ENCODE peak calls at places on chromosome 14, in ten cellular contexts. One of them, this sample, is unnamed.
A peak's percentile ranks its signal among the peaks of the same experiment; 100 is the strongest.

GRCh38 chr14:68143341-68143807 is 323.8 kb downstream of the RAD51B start:
- DNase-seq in right lobe of liver: no peak
- DNase-seq in uterus: peak; percentile 86
- DNase-seq in heart left ventricle: peak; percentile 87
- DNase-seq in esophagus muscularis mucosa: peak; percentile 94
- DNase-seq in ovary: peak; percentile 87
- DNase-seq in adrenal gland: peak; percentile 95
- DNase-seq in tibial nerve: peak; percentile 72
- DNase-seq in spleen: no peak
- DNase-seq in testis: peak; percentile 85
- DNase-seq in this sample: peak; percentile 61

GRCh38 chr14:73428354-73428824 is 30.0 kb downstream of the NUMB start:
- DNase-seq in right lobe of liver: peak; percentile 81
- DNase-seq in uterus: no peak
- DNase-seq in heart left ventricle: no peak
- DNase-seq in esophagus muscularis mucosa: no peak
- DNase-seq in ovary: no peak
- DNase-seq in adrenal gland: no peak
- DNase-seq in tibial nerve: no peak
- DNase-seq in spleen: no peak
- DNase-seq in testis: no peak
- DNase-seq in this sample: no peak

GRCh38 chr14:54918427-54918826 is 15.8 kb upstream of the GCH1 start:
- DNase-seq in right lobe of liver: no peak
- DNase-seq in uterus: no peak
- DNase-seq in heart left ventricle: no peak
- DNase-seq in esophagus muscularis mucosa: no peak
- DNase-seq in ovary: no peak
- DNase-seq in adrenal gland: no peak
- DNase-seq in tibial nerve: no peak
- DNase-seq in spleen: no peak
- DNase-seq in testis: no peak
- DNase-seq in this sample: no peak

GRCh38 chr14:85313801-85314207 is 216.1 kb upstream of the FLRT2 start:
- DNase-seq in right lobe of liver: no peak
- DNase-seq in uterus: no peak
- DNase-seq in heart left ventricle: no peak
- DNase-seq in esophagus muscularis mucosa: no peak
- DNase-seq in ovary: no peak
- DNase-seq in adrenal gland: no peak
- DNase-seq in tibial nerve: no peak
- DNase-seq in spleen: no peak
- DNase-seq in testis: no peak
- DNase-seq in this sample: no peak

GRCh38 chr14:45252356-45253069 is 489 bp downstream of the MIS18BP1 start:
- DNase-seq in right lobe of liver: no peak
- DNase-seq in uterus: no peak
- DNase-seq in heart left ventricle: no peak
- DNase-seq in esophagus muscularis mucosa: no peak
- DNase-seq in ovary: no peak
- DNase-seq in adrenal gland: no peak
- DNase-seq in tibial nerve: no peak
- DNase-seq in spleen: peak; percentile 76
- DNase-seq in testis: peak; percentile 29
- DNase-seq in this sample: no peak

GRCh38 chr14:85131523-85131922 is 398.4 kb upstream of the FLRT2 start:
- DNase-seq in right lobe of liver: no peak
- DNase-seq in uterus: no peak
- DNase-seq in heart left ventricle: no peak
- DNase-seq in esophagus muscularis mucosa: no peak
- DNase-seq in ovary: no peak
- DNase-seq in adrenal gland: no peak
- DNase-seq in tibial nerve: no peak
- DNase-seq in spleen: no peak
- DNase-seq in testis: no peak
- DNase-seq in this sample: no peak

GRCh38 chr14:69043598-69044267 is 64.6 kb upstream of the ACTN1 start:
- DNase-seq in right lobe of liver: no peak
- DNase-seq in uterus: peak; percentile 52
- DNase-seq in heart left ventricle: peak; percentile 42
- DNase-seq in esophagus muscularis mucosa: no peak
- DNase-seq in ovary: peak; percentile 66
- DNase-seq in adrenal gland: peak; percentile 75
- DNase-seq in tibial nerve: peak; percentile 51
- DNase-seq in spleen: no peak
- DNase-seq in testis: peak; percentile 38
- DNase-seq in this sample: no peak

GRCh38 chr14:101219896-101220703 is 316.6 kb upstream of the RTL1 start:
- DNase-seq in right lobe of liver: no peak
- DNase-seq in uterus: peak; percentile 67
- DNase-seq in heart left ventricle: no peak
- DNase-seq in esophagus muscularis mucosa: peak; percentile 84
- DNase-seq in ovary: no peak
- DNase-seq in adrenal gland: peak; percentile 14
- DNase-seq in tibial nerve: no peak
- DNase-seq in spleen: no peak
- DNase-seq in testis: no peak
- DNase-seq in this sample: no peak

GRCh38 chr14:95157195-95157986 is at the start of gene DICER1:
- DNase-seq in right lobe of liver: peak; percentile 98
- DNase-seq in uterus: peak; percentile 98
- DNase-seq in heart left ventricle: peak; percentile 98
- DNase-seq in esophagus muscularis mucosa: peak; percentile 99
- DNase-seq in ovary: peak; percentile 99
- DNase-seq in adrenal gland: peak; percentile 98
- DNase-seq in tibial nerve: peak; percentile 98
- DNase-seq in spleen: peak; percentile 96
- DNase-seq in testis: peak; percentile 98
- DNase-seq in this sample: peak; percentile 98
- TF ChIP-seq POLR2A in right lobe of liver: peak; percentile 71
- TF ChIP-seq POLR2A in uterus: peak; percentile 53
- TF ChIP-seq POLR2A in heart left ventricle: peak; percentile 84
- TF ChIP-seq POLR2A in esophagus muscularis mucosa: peak; percentile 32
- TF ChIP-seq POLR2A in ovary: peak; percentile 61
- TF ChIP-seq POLR2A in adrenal gland: peak; percentile 35
- TF ChIP-seq POLR2A in tibial nerve: peak; percentile 79
- TF ChIP-seq POLR2A in spleen: peak; percentile 62
- TF ChIP-seq POLR2A in testis: no peak
- TF ChIP-seq POLR2A in this sample: peak; percentile 70

GRCh38 chr14:95467657-95468056 is 48.8 kb downstream of the SYNE3 start:
- DNase-seq in right lobe of liver: peak; percentile 40
- DNase-seq in uterus: no peak
- DNase-seq in heart left ventricle: peak; percentile 62
- DNase-seq in esophagus muscularis mucosa: no peak
- DNase-seq in ovary: no peak
- DNase-seq in adrenal gland: peak; percentile 65
- DNase-seq in tibial nerve: no peak
- DNase-seq in spleen: no peak
- DNase-seq in testis: no peak
- DNase-seq in this sample: no peak

GRCh38 chr14:95467232-95467631 is 49.2 kb downstream of the SYNE3 start:
- DNase-seq in right lobe of liver: peak; percentile 2
- DNase-seq in uterus: no peak
- DNase-seq in heart left ventricle: peak; percentile 23
- DNase-seq in esophagus muscularis mucosa: no peak
- DNase-seq in ovary: no peak
- DNase-seq in adrenal gland: no peak
- DNase-seq in tibial nerve: no peak
- DNase-seq in spleen: no peak
- DNase-seq in testis: no peak
- DNase-seq in this sample: no peak

GRCh38 chr14:95469134-95469481 is 47.3 kb downstream of the SYNE3 start:
- DNase-seq in right lobe of liver: peak; percentile 7
- DNase-seq in uterus: no peak
- DNase-seq in heart left ventricle: no peak
- DNase-seq in esophagus muscularis mucosa: no peak
- DNase-seq in ovary: no peak
- DNase-seq in adrenal gland: no peak
- DNase-seq in tibial nerve: no peak
- DNase-seq in spleen: no peak
- DNase-seq in testis: no peak
- DNase-seq in this sample: no peak

GRCh38 chr14:95466506-95466905 is 49.9 kb downstream of the SYNE3 start:
- DNase-seq in right lobe of liver: no peak
- DNase-seq in uterus: no peak
- DNase-seq in heart left ventricle: peak; percentile 16
- DNase-seq in esophagus muscularis mucosa: no peak
- DNase-seq in ovary: no peak
- DNase-seq in adrenal gland: no peak
- DNase-seq in tibial nerve: no peak
- DNase-seq in spleen: no peak
- DNase-seq in testis: no peak
- DNase-seq in this sample: no peak

DNA sequence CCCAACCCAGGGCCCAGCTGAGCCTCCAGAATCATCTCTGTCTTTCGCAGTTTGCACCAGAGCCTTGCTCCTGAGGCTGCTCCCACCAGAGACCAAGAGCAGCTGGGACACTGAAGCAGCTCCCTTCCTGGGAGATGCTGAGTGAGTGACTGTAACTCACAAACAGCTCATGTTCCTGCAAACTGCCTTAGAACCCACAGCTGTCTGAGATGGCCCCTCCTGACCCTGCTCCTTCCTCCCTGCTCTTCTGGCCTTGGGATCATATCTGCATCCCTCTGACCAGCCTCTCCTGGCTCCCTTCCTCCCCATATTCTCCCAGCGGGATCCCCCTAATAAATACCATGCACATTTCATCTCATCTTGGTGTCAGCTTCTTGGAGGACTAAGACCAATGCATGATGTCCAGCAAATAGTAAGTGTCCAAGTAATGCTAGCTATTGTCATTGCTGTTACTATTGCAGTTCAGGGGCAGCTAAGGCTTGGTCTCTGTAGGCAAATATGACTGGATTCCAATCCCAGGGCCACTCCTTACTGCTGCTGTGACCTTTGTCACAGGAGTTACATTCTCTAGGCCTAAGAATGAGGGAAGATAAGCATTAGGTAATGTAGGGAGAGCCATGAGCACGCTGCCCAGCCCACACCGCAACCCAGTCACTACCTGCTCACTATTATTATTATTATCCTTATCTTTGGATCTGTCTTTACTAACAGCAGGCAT is 47.9 kb downstream of the SYNE3 start:
- DNase-seq in right lobe of liver: peak; percentile 11
- DNase-seq in uterus: no peak
- DNase-seq in heart left ventricle: no peak
- DNase-seq in esophagus muscularis mucosa: no peak
- DNase-seq in ovary: no peak
- DNase-seq in adrenal gland: no peak
- DNase-seq in tibial nerve: no peak
- DNase-seq in spleen: no peak
- DNase-seq in testis: no peak
- DNase-seq in this sample: peak; percentile 74
- H3K4me3 ChIP-seq in right lobe of liver: no peak overlapping the region
- H3K4me3 ChIP-seq in uterus: no peak overlapping the region
- H3K4me3 ChIP-seq in heart left ventricle: no peak overlapping the region
- H3K4me3 ChIP-seq in esophagus muscularis mucosa: no peak overlapping the region
- H3K4me3 ChIP-seq in ovary: no peak overlapping the region
- H3K4me3 ChIP-seq in adrenal gland: no peak overlapping the region
- H3K4me3 ChIP-seq in tibial nerve: no peak overlapping the region
- H3K4me3 ChIP-seq in spleen: no peak overlapping the region
- H3K4me3 ChIP-seq in testis: no peak overlapping the region
- H3K4me3 ChIP-seq in this sample: no peak overlapping the region

GRCh38 chr14:23577710-23578392 is 739 bp downstream of the JPH4 start:
- DNase-seq in right lobe of liver: no peak
- DNase-seq in uterus: no peak
- DNase-seq in heart left ventricle: no peak
- DNase-seq in esophagus muscularis mucosa: no peak
- DNase-seq in ovary: no peak
- DNase-seq in adrenal gland: no peak
- DNase-seq in tibial nerve: no peak
- DNase-seq in spleen: no peak
- DNase-seq in testis: no peak
- DNase-seq in this sample: no peak

GRCh38 chr14:23579311-23579630 is 681 bp upstream of the JPH4 start:
- DNase-seq in right lobe of liver: no peak
- DNase-seq in uterus: no peak
- DNase-seq in heart left ventricle: no peak
- DNase-seq in esophagus muscularis mucosa: no peak
- DNase-seq in ovary: no peak
- DNase-seq in adrenal gland: no peak
- DNase-seq in tibial nerve: no peak
- DNase-seq in spleen: no peak
- DNase-seq in testis: no peak
- DNase-seq in this sample: no peak

GRCh38 chr14:23575086-23575485 is 3.5 kb downstream of the JPH4 start:
- DNase-seq in right lobe of liver: no peak
- DNase-seq in uterus: no peak
- DNase-seq in heart left ventricle: no peak
- DNase-seq in esophagus muscularis mucosa: no peak
- DNase-seq in ovary: no peak
- DNase-seq in adrenal gland: no peak
- DNase-seq in tibial nerve: no peak
- DNase-seq in spleen: no peak
- DNase-seq in testis: no peak
- DNase-seq in this sample: no peak

GRCh38 chr14:23578560-23579310 is at the start of gene JPH4:
- DNase-seq in right lobe of liver: no peak
- DNase-seq in uterus: peak; percentile 62
- DNase-seq in heart left ventricle: no peak
- DNase-seq in esophagus muscularis mucosa: no peak
- DNase-seq in ovary: peak; percentile 60
- DNase-seq in adrenal gland: peak; percentile 65
- DNase-seq in tibial nerve: no peak
- DNase-seq in spleen: no peak
- DNase-seq in testis: no peak
- DNase-seq in this sample: no peak

GRCh38 chr14:23577004-23577681 is 1.4 kb downstream of the JPH4 start:
- DNase-seq in right lobe of liver: no peak
- DNase-seq in uterus: peak; percentile 47
- DNase-seq in heart left ventricle: no peak
- DNase-seq in esophagus muscularis mucosa: no peak
- DNase-seq in ovary: peak; percentile 71
- DNase-seq in adrenal gland: peak; percentile 64
- DNase-seq in tibial nerve: no peak
- DNase-seq in spleen: no peak
- DNase-seq in testis: no peak
- DNase-seq in this sample: no peak
- H3K4me1 ChIP-seq in right lobe of liver: peaks cover 4% of the 10 kb centered on the region
- H3K4me1 ChIP-seq in uterus: no peaks in the 10 kb centered on the region
- H3K4me1 ChIP-seq in heart left ventricle: peaks cover 6% of the 10 kb centered on the region
- H3K4me1 ChIP-seq in esophagus muscularis mucosa: peaks cover 34% of the 10 kb centered on the region
- H3K4me1 ChIP-seq in ovary: peaks cover 1% of the 10 kb centered on the region
- H3K4me1 ChIP-seq in adrenal gland: no peaks in the 10 kb centered on the region
- H3K4me1 ChIP-seq in tibial nerve: peaks cover 37% of the 10 kb centered on the region
- H3K4me1 ChIP-seq in spleen: peaks cover 7% of the 10 kb centered on the region
- H3K4me1 ChIP-seq in testis: no peaks in the 10 kb centered on the region
- H3K4me1 ChIP-seq in this sample: peaks cover 19% of the 10 kb centered on the region

DNA sequence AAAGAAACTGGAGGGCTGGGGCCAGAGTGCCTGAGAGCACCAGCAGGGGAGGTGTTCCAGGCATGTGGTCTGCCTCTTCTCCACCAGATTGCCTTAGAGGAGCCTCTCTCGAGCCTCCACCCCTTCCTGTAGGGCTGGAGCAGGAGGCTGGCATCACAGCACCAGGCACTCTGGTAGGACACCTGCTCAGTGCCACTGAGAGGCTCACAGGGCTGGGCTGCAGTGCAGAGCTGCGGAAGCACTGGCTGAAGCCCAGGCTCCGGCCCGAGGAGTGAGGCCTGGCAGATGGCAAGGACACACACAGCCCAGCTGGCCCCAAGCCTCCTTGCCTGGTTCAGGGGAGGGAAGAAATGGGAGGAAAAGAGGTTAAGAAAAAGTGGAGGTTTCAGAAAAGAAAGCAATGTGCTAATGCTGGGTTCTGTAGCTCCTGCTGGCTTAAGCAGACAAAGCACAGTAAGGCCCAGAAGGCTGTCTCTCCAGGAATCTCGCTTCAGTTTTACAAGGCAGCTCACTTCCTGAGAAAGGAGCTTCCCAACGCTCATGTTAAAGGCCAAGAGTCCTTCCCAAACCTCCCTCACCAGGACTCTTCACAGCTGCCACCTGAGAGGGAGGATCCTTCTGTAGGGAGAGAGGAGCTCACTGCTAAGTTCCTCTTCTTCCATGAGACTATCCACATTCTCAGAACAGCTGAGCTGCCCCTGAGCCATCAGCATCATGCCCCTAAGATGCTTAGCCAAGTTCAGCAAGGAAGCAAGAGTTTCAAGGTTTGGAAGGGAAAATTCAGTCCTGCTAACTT is 23.8 kb downstream of the SPTB start:
- DNase-seq in right lobe of liver: no peak
- DNase-seq in uterus: no peak
- DNase-seq in heart left ventricle: no peak
- DNase-seq in esophagus muscularis mucosa: no peak
- DNase-seq in ovary: no peak
- DNase-seq in adrenal gland: peak; percentile 73
- DNase-seq in tibial nerve: no peak
- DNase-seq in spleen: no peak
- DNase-seq in testis: no peak
- DNase-seq in this sample: no peak
- TF ChIP-seq POLR2A in right lobe of liver: no peak
- TF ChIP-seq POLR2A in uterus: no peak
- TF ChIP-seq POLR2A in heart left ventricle: no peak
- TF ChIP-seq POLR2A in esophagus muscularis mucosa: no peak
- TF ChIP-seq POLR2A in ovary: no peak
- TF ChIP-seq POLR2A in adrenal gland: no peak
- TF ChIP-seq POLR2A in tibial nerve: no peak
- TF ChIP-seq POLR2A in spleen: no peak
- TF ChIP-seq POLR2A in testis: no peak
- TF ChIP-seq POLR2A in this sample: no peak